ENCODE peak calls at places on chromosomes 3 and 15, in four cellular contexts. U is neural crest cell, P is ovary, R is progenitor cell of endocrine pancreas. H is an unnamed sample.

GRCh38 chr3:151327571-151328198 is 1.7 kb downstream of the P2RY13 start:
- DNase-seq in U (no peak), P (no peak), R (no peak), H (no peak)

GRCh38 chr3:172125963-172126403 is 86.6 kb downstream of the FNDC3B start:
- DNase-seq in U (no peak), P (no peak), R (no peak), H (no peak)

GRCh38 chr15:57272770-57273357 is 103.4 kb upstream of the CGNL1 start:
- DNase-seq in U (no peak), P (no peak), R (no peak), H (no peak)

GRCh38 chr15:95113041-95113440 is 881.7 kb downstream of the MCTP2 start:
- DNase-seq in U (no peak), P (no peak), R (no peak), H (no peak)

GRCh38 chr3:42572278-42572677 is 9.5 kb downstream of the SEC22C start:
- DNase-seq in U (peak), P (no peak), R (no peak), H (no peak)

GRCh38 chr3:104553121-104553520 is 813.6 kb upstream of the ALCAM start:
- DNase-seq in U (no peak), P (no peak), R (no peak), H (no peak)

GRCh38 chr3:98343647-98344507 is 9.8 kb upstream of the OR5K4 start:
- DNase-seq in U (peak), P (no peak), R (no peak), H (no peak)

GRCh38 chr15:101489633-101490407 is at the start of gene PCSK6:
- DNase-seq in U (peak), P (peak), R (no peak), H (no peak)

GRCh38 chr3:42042747-42043115 is 48.4 kb upstream of the TRAK1 start:
- DNase-seq in U (no peak), P (no peak), R (no peak), H (no peak)

GRCh38 chr3:25461946-25462345 is 33.9 kb downstream of the RARB start:
- DNase-seq in U (no peak), P (no peak), R (no peak), H (no peak)

GRCh38 chr15:40914013-40914412 is 15.1 kb upstream of the DLL4 start:
- DNase-seq in U (no peak), P (no peak), R (no peak), H (no peak)

GRCh38 chr3:58560771-58561311 is 16.4 kb downstream of the FAM107A start:
- DNase-seq in U (no peak), P (no peak), R (no peak), H (no peak)

GRCh38 chr15:99343836-99344551 is 92.7 kb downstream of the LRRC28 start:
- DNase-seq in U (no peak), P (peak), R (no peak), H (peak)

GRCh38 chr3:182241777-182242556 is 530.2 kb downstream of the SOX2 start:
- DNase-seq in U (peak), P (peak), R (no peak), H (no peak)

GRCh38 chr3:72123908-72124441 is 339.0 kb upstream of the PROK2 start:
- DNase-seq in U (no peak), P (no peak), R (no peak), H (no peak)

GRCh38 chr15:59400103-59400813 is 27.6 kb upstream of the MYO1E start:
- DNase-seq in U (no peak), P (no peak), R (no peak), H (no peak)

GRCh38 chr3:21912656-21913055 is 161.6 kb upstream of the ZNF385D start:
- DNase-seq in U (no peak), P (no peak), R (no peak), H (no peak)

GRCh38 chr15:48967336-48967735 is 3.6 kb upstream of the SHC4 start:
- DNase-seq in U (no peak), P (no peak), R (no peak), H (no peak)

GRCh38 chr3:51311055-51311454 is 74.0 kb upstream of the MANF start:
- DNase-seq in U (no peak), P (no peak), R (no peak), H (no peak)

GRCh38 chr3:58071480-58071971 is 63.3 kb downstream of the FLNB start:
- DNase-seq in U (no peak), P (no peak), R (no peak), H (no peak)

GRCh38 chr15:36278219-36278618 is 301.2 kb upstream of the CDIN1 start:
- DNase-seq in U (no peak), P (no peak), R (no peak), H (no peak)

GRCh38 chr3:155859859-155860258 is 5.6 kb upstream of the SLC33A1 start:
- DNase-seq in U (no peak), P (no peak), R (no peak), H (no peak)

GRCh38 chr3:195556390-195556789 is 13.3 kb upstream of the PPP1R2 start:
- DNase-seq in U (peak), P (no peak), R (no peak), H (no peak)

GRCh38 chr3:8554725-8555621 is 53.4 kb downstream of the LMCD1 start:
- DNase-seq in U (peak), P (peak), R (no peak), H (no peak)

GRCh38 chr15:57736591-57736990 is 30.1 kb downstream of the POLR2M start:
- DNase-seq in U (no peak), P (no peak), R (no peak), H (no peak)

GRCh38 chr15:25177955-25178801 is 223.4 kb downstream of the SNRPN start:
- DNase-seq in U (no peak), P (peak), R (peak), H (peak)

GRCh38 chr3:111989061-111989678 is 9.6 kb upstream of the TAGLN3 start:
- DNase-seq in U (no peak), P (no peak), R (no peak), H (no peak)

GRCh38 chr3:122563717-122564025 is 429 bp downstream of the PARP9 start:
- DNase-seq in U (no peak), P (no peak), R (no peak), H (no peak)

GRCh38 chr3:95319921-95320494 is 1257.1 kb downstream of the NSUN3 start:
- DNase-seq in U (no peak), P (no peak), R (no peak), H (no peak)

GRCh38 chr3:177824841-177825240 is 627.6 kb upstream of the TBL1XR1 start:
- DNase-seq in U (no peak), P (no peak), R (no peak), H (no peak)

GRCh38 chr15:48785195-48785594 is 25.7 kb downstream of the CEP152 start:
- DNase-seq in U (no peak), P (peak), R (no peak), H (no peak)

GRCh38 chr15:92149029-92149428 is 244.7 kb upstream of the ST8SIA2 start:
- DNase-seq in U (no peak), P (no peak), R (no peak), H (no peak)

GRCh38 chr3:179082416-179082815 is 10.8 kb upstream of the ZMAT3 start:
- DNase-seq in U (no peak), P (no peak), R (no peak), H (no peak)

GRCh38 chr3:14481646-14482036 is 58.5 kb downstream of the GRIP2 start:
- DNase-seq in U (no peak), P (peak), R (no peak), H (no peak)

GRCh38 chr3:143010024-143010423 is 8.7 kb downstream of the U2SURP start:
- DNase-seq in U (no peak), P (no peak), R (no peak), H (no peak)

GRCh38 chr15:74535388-74536084 is 5.5 kb upstream of the ARID3B start:
- DNase-seq in U (no peak), P (no peak), R (no peak), H (no peak)

GRCh38 chr3:175940243-175940642 is 1081.1 kb downstream of the NAALADL2 start:
- DNase-seq in U (no peak), P (no peak), R (no peak), H (no peak)

GRCh38 chr3:18438586-18438985 is 13.4 kb upstream of the SATB1 start:
- DNase-seq in U (no peak), P (no peak), R (no peak), H (peak)

GRCh38 chr3:180680097-180680430 is 775 bp upstream of the CCDC39 start:
- DNase-seq in U (peak), P (no peak), R (no peak), H (no peak)

GRCh38 chr15:75348034-75348562 is 1.3 kb downstream of the NEIL1 start:
- DNase-seq in U (no peak), P (peak), R (no peak), H (no peak)

DNA sequence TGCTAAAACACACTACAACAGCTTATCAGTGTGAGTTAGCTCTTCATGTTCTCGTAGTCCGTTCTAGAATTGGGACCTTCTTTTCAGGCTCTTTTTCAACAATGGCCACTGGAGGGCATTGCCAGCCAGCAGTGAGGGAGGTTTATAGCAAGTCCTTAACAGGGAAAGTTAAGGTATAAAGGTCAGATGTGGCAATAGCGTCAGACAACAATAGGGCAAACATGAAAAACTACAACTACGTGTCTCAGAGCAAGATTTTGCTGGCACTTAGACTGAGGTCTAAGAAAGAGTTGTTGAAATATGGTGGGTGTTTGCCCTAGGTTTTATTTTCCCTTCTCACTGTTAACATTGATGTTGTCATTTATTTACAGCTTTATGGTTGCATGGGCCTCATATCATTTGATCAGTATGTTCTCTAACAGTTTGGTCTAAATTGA is 161.4 kb downstream of the GMNC start:
- DNase-seq in U (no peak), P (peak), R (peak), H (no peak)
- TF ChIP-seq CTCF in U (peak), P (no peak), R (peak), H (no peak)

GRCh38 chr15:62066663-62067447 is at the start of gene C2CD4A:
- DNase-seq in U (peak), P (peak), R (peak), H (peak)
- TF ChIP-seq CTCF in U (no peak), P (no peak), R (peak), H (no peak)

DNA sequence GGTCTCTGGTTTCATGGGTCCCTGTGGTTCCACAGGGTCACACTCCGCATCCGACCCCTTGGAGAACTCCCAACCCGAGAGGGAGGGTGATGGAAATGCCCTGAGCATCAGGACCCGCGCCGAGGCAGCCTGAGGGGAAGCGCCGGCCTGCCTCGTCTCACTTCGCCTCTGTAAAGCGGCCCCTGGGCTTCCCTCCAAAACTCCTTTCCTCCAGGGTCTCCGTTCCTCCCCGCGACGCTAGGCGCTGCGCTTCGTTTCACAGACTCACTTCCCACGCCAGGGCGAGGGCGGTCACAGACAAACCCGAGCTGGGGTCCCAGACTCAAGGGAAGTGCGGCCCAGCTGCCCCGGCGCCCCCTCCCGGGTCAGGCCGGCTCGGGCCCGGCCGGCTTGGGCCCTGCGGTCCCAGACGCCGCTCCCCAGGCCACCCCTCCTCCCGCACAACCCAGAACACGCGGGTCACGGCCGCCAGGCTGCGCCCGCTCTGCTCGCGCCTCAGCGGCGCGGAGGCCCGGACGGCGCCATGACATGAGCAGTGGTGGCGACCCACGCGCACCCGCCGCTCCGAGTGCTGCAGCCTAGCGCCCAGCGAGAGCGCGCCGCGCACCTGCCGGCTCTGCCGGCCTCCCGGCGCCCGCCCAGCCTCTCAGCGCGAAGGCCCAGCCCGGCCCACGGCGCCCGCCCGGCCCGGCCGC is 619 bp downstream of the NUP210 start:
- DNase-seq in U (peak), P (peak), R (peak), H (peak)
- TF ChIP-seq CTCF in U (no peak), P (no peak), R (no peak), H (no peak)

GRCh38 chr15:73225358-73226015 is 143.3 kb downstream of the HCN4 start:
- DNase-seq in U (no peak), P (no peak), R (no peak), H (no peak)
- TF ChIP-seq CTCF in U (no peak), P (no peak), R (no peak), H (no peak)

GRCh38 chr3:170078620-170079281 is 41.0 kb downstream of the GPR160 start:
- DNase-seq in U (no peak), P (no peak), R (no peak), H (no peak)
- TF ChIP-seq CTCF in U (no peak), P (no peak), R (peak), H (no peak)

GRCh38 chr3:56042326-56042951 is 425.8 kb downstream of the ERC2 start:
- DNase-seq in U (no peak), P (no peak), R (no peak), H (no peak)
- TF ChIP-seq CTCF in U (peak), P (peak), R (peak), H (no peak)

DNA sequence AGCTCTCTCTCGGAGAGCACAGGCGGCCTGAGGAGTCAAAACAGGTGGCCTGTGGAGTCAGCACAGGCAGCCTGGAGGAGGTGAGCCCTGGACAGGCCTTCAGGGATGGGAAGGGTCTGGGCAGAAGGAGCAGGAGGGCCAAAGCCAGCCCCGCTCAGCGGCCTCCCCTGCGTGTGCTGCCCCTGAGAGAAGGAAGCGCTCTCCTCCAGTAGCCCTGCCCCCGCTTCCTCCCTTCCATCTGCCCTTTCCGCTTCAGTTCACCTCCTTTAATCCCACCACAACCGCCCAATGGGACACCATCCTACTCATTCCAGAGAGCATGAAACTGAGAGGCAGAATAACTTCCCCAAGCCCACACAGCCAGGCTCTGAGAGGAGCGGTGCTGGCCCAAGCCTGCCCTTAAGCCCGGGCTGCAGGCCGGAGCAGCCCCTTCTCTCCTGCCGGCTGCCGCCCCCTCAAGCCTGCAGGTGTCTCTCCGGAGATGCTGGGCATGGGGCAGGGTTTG is 3.2 kb upstream of the NR2E3 start:
- DNase-seq in U (no peak), P (no peak), R (no peak), H (no peak)
- TF ChIP-seq CTCF in U (no peak), P (no peak), R (no peak), H (no peak)

GRCh38 chr3:133457465-133458067 is 57.7 kb downstream of the BFSP2 start:
- DNase-seq in U (no peak), P (no peak), R (no peak), H (no peak)
- TF ChIP-seq CTCF in U (peak), P (no peak), R (peak), H (no peak)

GRCh38 chr3:140500473-140500872 is 177.4 kb upstream of the TRIM42 start:
- DNase-seq in U (no peak), P (no peak), R (no peak), H (no peak)

GRCh38 chr3:140501054-140501769 is 176.7 kb upstream of the TRIM42 start:
- DNase-seq in U (no peak), P (no peak), R (no peak), H (no peak)

GRCh38 chr3:140501770-140502364 is 176.0 kb upstream of the TRIM42 start:
- DNase-seq in U (no peak), P (no peak), R (no peak), H (no peak)

GRCh38 chr3:140497331-140497730 is 180.5 kb upstream of the TRIM42 start:
- DNase-seq in U (no peak), P (no peak), R (no peak), H (no peak)

GRCh38 chr3:140499114-140499757 is 178.6 kb upstream of the TRIM42 start:
- DNase-seq in U (no peak), P (no peak), R (no peak), H (no peak)
- TF ChIP-seq CTCF in U (peak), P (no peak), R (peak), H (no peak)

H was measured in activated B cell treated with CpG ODN at 0.5 μM for 24 hours.